ENCODE peak calls at places on chromosome 1, in nine cellular contexts. C is fibroblast of pulmonary artery; T is left lung; L is cardiac muscle cell; Q is CD4-positive, alpha-beta memory T cell; B is thyroid gland; N is transverse colon; P is endodermal cell; D is AG09309. Y is an unnamed sample.

GRCh38 chr1:27566462-27567182 is 37.3 kb downstream of the AHDC1 start:
- DNase-seq in C (no peak), T (no peak), L (no peak), Q (peak; percentile 40), B (no peak), N (no peak), P (no peak), D (no peak), Y (no peak)

GRCh38 chr1:58627221-58627620 is 50.2 kb upstream of the TACSTD2 start:
- DNase-seq in C (peak; percentile 4), T (no peak), L (no peak), Q (no peak), B (no peak), N (no peak), P (no peak), D (no peak), Y (no peak)

GRCh38 chr1:25020173-25020840 is 90.2 kb upstream of the RUNX3 start:
- DNase-seq in C (no peak), T (no peak), L (no peak), Q (peak; percentile 31), B (no peak), N (no peak), P (no peak), D (no peak), Y (no peak)

GRCh38 chr1:83747853-83748482 is 251.0 kb downstream of the TTLL7 start:
- DNase-seq in C (no peak), T (no peak), L (no peak), Q (no peak), B (peak; percentile 14), N (no peak), P (no peak), D (no peak), Y (no peak)

GRCh38 chr1:7422561-7422960 is 348.5 kb upstream of the VAMP3 start:
- DNase-seq in C (no peak), T (peak; percentile 21), L (no peak), Q (no peak), B (no peak), N (no peak), P (no peak), D (no peak), Y (peak; percentile 4)

GRCh38 chr1:18618546-18619466 is 11.8 kb upstream of the PAX7 start:
- DNase-seq in C (peak; percentile 7), T (no peak), L (no peak), Q (no peak), B (no peak), N (no peak), P (no peak), D (no peak), Y (no peak)

GRCh38 chr1:228921473-228921872 is 186.2 kb downstream of the RHOU start:
- DNase-seq in C (no peak), T (peak; percentile 73), L (no peak), Q (no peak), B (no peak), N (no peak), P (no peak), D (no peak), Y (no peak)

GRCh38 chr1:208089151-208089550 is 155.0 kb downstream of the PLXNA2 start:
- DNase-seq in C (no peak), T (no peak), L (no peak), Q (no peak), B (no peak), N (no peak), P (no peak), D (no peak), Y (peak; percentile 17)

GRCh38 chr1:23799570-23800395 is 771 bp downstream of the GALE start:
- DNase-seq in C (peak; percentile 69), T (peak; percentile 89), L (peak; percentile 63), Q (peak; percentile 61), B (peak; percentile 55), N (peak; percentile 88), P (peak; percentile 88), D (no peak), Y (no peak)

GRCh38 chr1:164560076-164560475 is 1.1 kb downstream of the PBX1 start:
- DNase-seq in C (peak; percentile 32), T (no peak), L (no peak), Q (no peak), B (no peak), N (no peak), P (no peak), D (no peak), Y (no peak)

GRCh38 chr1:47224676-47225399 is 7.2 kb downstream of the TAL1 start:
- DNase-seq in C (no peak), T (no peak), L (no peak), Q (no peak), B (no peak), N (no peak), P (peak; percentile 74), D (no peak), Y (no peak)

GRCh38 chr1:226809785-226810571 is 60.4 kb upstream of the PSEN2 start:
- DNase-seq in C (no peak), T (no peak), L (no peak), Q (no peak), B (no peak), N (no peak), P (no peak), D (no peak), Y (no peak)

GRCh38 chr1:161721738-161722343 is 497 bp downstream of the FCRLB start:
- DNase-seq in C (peak; percentile 79), T (peak; percentile 46), L (no peak), Q (no peak), B (no peak), N (no peak), P (no peak), D (peak; percentile 74), Y (no peak)

GRCh38 chr1:41810446-41810845 is 108.3 kb downstream of the HIVEP3 start:
- DNase-seq in C (peak; percentile 61), T (no peak), L (peak; percentile 80), Q (peak; percentile 46), B (no peak), N (no peak), P (peak; percentile 88), D (no peak), Y (no peak)

GRCh38 chr1:43452789-43453441 is 816 bp downstream of the HYI start:
- DNase-seq in C (peak; percentile 70), T (no peak), L (peak; percentile 8), Q (no peak), B (peak; percentile 58), N (no peak), P (peak; percentile 88), D (peak; percentile 59), Y (no peak)

GRCh38 chr1:7967651-7968050 is 6.1 kb downstream of the PARK7 start:
- DNase-seq in C (no peak), T (no peak), L (no peak), Q (no peak), B (no peak), N (no peak), P (no peak), D (no peak), Y (no peak)

GRCh38 chr1:2056955-2057590 is 6.9 kb downstream of the PRKCZ start:
- DNase-seq in C (no peak), T (no peak), L (no peak), Q (peak; percentile 20), B (peak; percentile 81), N (no peak), P (no peak), D (no peak), Y (no peak)

GRCh38 chr1:980602-981395 is 1.1 kb downstream of the PERM1 start:
- DNase-seq in C (no peak), T (no peak), L (no peak), Q (no peak), B (no peak), N (no peak), P (no peak), D (no peak), Y (no peak)

GRCh38 chr1:983736-984475 is 2.0 kb upstream of the PERM1 start:
- DNase-seq in C (no peak), T (no peak), L (peak; percentile 61), Q (no peak), B (peak; percentile 40), N (peak; percentile 51), P (peak; percentile 87), D (no peak), Y (peak; percentile 60)

GRCh38 chr1:981491-981954 is 370 bp downstream of the PERM1 start:
- DNase-seq in C (no peak), T (no peak), L (no peak), Q (no peak), B (no peak), N (no peak), P (no peak), D (no peak), Y (no peak)

GRCh38 chr1:982765-983436 is 1.0 kb upstream of the PERM1 start:
- DNase-seq in C (no peak), T (no peak), L (no peak), Q (no peak), B (no peak), N (no peak), P (no peak), D (no peak), Y (no peak)

GRCh38 chr1:981955-982558 is at the start of gene PERM1:
- DNase-seq in C (no peak), T (no peak), L (no peak), Q (no peak), B (no peak), N (no peak), P (no peak), D (no peak), Y (no peak)
- H3K4me3 ChIP-seq in C (no peak within 1 kb of the TSS), T (no peak within 1 kb of the TSS), L (no peak within 1 kb of the TSS), Q (no peak within 1 kb of the TSS), B (no peak within 1 kb of the TSS), N (no peak within 1 kb of the TSS), P (no peak within 1 kb of the TSS), D (no peak within 1 kb of the TSS), Y (no peak within 1 kb of the TSS)

GRCh38 chr1:245026252-245026651 is 128.5 kb upstream of the KIF26B start:
- DNase-seq in C (no peak), T (no peak), L (no peak), Q (no peak), B (no peak), N (no peak), P (no peak), D (no peak), Y (no peak)
- H3K4me3 ChIP-seq in C (no peak overlapping the region), T (no peak overlapping the region), L (no peak overlapping the region), Q (no peak overlapping the region), B (no peak overlapping the region), N (no peak overlapping the region), P (no peak overlapping the region), D (no peak overlapping the region), Y (no peak overlapping the region)

GRCh38 chr1:222529916-222530315 is 18.0 kb downstream of the HHIPL2 start:
- DNase-seq in C (no peak), T (no peak), L (no peak), Q (no peak), B (peak; percentile 67), N (no peak), P (no peak), D (no peak), Y (no peak)
- H3K4me3 ChIP-seq in C (no peak overlapping the region), T (no peak overlapping the region), L (no peak overlapping the region), Q (no peak overlapping the region), B (no peak overlapping the region), N (no peak overlapping the region), P (no peak overlapping the region), D (no peak overlapping the region), Y (no peak overlapping the region)

DNA sequence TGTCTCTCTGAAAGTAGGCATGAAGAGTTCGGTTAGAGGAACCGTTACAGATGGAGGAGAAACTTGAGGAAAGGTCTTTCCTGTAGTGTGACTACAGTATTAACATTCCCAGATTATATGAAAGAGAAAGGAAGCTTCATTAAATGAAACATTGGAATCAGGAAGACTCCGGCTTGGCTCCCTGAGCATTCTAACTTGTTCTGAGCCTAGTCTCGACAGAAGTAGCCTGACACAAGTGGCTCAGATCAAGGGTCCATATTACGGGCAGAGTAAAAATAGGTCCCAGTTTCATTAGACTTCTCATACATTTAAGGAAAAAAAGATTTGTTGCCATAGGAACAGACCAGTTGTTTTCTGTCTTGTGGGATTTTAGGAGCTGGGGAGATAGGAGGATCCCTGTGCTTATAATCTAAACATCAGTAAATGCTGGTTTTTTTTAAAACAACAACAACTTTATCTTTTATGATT is 12.8 kb downstream of the SMAP2 start:
- DNase-seq in C (no peak), T (no peak), L (no peak), Q (no peak), B (no peak), N (no peak), P (no peak), D (no peak), Y (no peak)
- H3K4me3 ChIP-seq in C (no peak overlapping the region), T (peak overlapping the region; percentile 3), L (no peak overlapping the region), Q (peak overlapping the region; percentile 67), B (no peak overlapping the region), N (no peak overlapping the region), P (peak overlapping the region; percentile 52), D (no peak overlapping the region), Y (no peak overlapping the region)

Y was measured in WERI-Rb-1.